ENCODE peak calls at places on chromosomes 5 and 9, in five cellular contexts. X, K, U, V and A are unnamed samples.

GRCh38 chr5:12214631-12215030 is 310.4 kb upstream of the CTNND2 start:
- DNase-seq in X (no peak), K (no peak), U (no peak), V (peak; percentile 34), A (no peak)

GRCh38 chr9:76810377-76810957 is 46.2 kb downstream of the PCA3 start:
- DNase-seq in X (peak; percentile 66), K (peak; percentile 44), U (no peak), V (peak; percentile 56), A (peak; percentile 52)

GRCh38 chr9:34623386-34624235 is 3.3 kb upstream of the DCTN3 start:
- DNase-seq in X (no peak), K (no peak), U (no peak), V (no peak), A (no peak)

GRCh38 chr9:35604578-35605335 is at the start of gene TESK1:
- DNase-seq in X (peak; percentile 67), K (peak; percentile 90), U (no peak), V (peak; percentile 74), A (peak; percentile 85)

GRCh38 chr5:120055858-120056257 is 408.2 kb upstream of the PRR16 start:
- DNase-seq in X (peak; percentile 62), K (no peak), U (no peak), V (no peak), A (no peak)

GRCh38 chr5:180139731-180140626 is 68.4 kb upstream of the RNF130 start:
- DNase-seq in X (no peak), K (no peak), U (no peak), V (no peak), A (no peak)

GRCh38 chr5:83844320-83845068 is 123.8 kb upstream of the HAPLN1 start:
- DNase-seq in X (peak; percentile 84), K (no peak), U (no peak), V (peak; percentile 76), A (no peak)

GRCh38 chr5:115460476-115460875 is 84.1 kb downstream of the FEM1C start:
- DNase-seq in X (peak; percentile 71), K (no peak), U (no peak), V (no peak), A (no peak)

GRCh38 chr5:115588640-115589039 is 13.6 kb downstream of the TICAM2 start:
- DNase-seq in X (no peak), K (no peak), U (no peak), V (no peak), A (no peak)

GRCh38 chr5:463952-464351 is 21.0 kb downstream of the EXOC3 start:
- DNase-seq in X (no peak), K (no peak), U (no peak), V (no peak), A (no peak)

GRCh38 chr5:37810311-37810710 is 29.5 kb downstream of the GDNF start:
- DNase-seq in X (no peak), K (no peak), U (no peak), V (no peak), A (no peak)
- H3K4me2 ChIP-seq in X (no peak overlapping the region), K (no peak overlapping the region), U (no peak overlapping the region), V (no peak overlapping the region), A (no peak overlapping the region)

DNA sequence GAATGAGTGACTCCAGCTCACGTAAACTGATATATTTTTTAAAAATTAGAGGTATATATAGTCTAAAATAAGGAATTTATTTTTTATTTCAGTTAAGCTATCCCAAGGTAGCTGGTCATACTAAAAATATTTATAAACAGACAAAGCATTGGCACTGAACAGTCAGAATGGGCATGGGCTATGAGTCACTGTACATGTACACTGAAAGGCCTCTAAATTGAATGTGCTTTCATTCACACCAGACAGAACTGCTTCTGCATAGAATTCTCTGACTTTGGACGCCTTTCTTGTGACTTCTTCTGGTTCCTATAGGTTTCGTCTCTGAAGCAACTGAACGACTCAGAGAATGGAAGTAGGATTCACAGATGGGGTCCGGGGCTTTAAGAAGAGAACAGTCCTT is 394.8 kb upstream of the MEF2C start:
- DNase-seq in X (peak; percentile 18), K (no peak), U (no peak), V (no peak), A (no peak)
- H2BK12ac ChIP-seq in X (no peak overlapping the region), K (no peak overlapping the region), U (no peak overlapping the region), V (no peak overlapping the region), A (no peak overlapping the region)

DNA sequence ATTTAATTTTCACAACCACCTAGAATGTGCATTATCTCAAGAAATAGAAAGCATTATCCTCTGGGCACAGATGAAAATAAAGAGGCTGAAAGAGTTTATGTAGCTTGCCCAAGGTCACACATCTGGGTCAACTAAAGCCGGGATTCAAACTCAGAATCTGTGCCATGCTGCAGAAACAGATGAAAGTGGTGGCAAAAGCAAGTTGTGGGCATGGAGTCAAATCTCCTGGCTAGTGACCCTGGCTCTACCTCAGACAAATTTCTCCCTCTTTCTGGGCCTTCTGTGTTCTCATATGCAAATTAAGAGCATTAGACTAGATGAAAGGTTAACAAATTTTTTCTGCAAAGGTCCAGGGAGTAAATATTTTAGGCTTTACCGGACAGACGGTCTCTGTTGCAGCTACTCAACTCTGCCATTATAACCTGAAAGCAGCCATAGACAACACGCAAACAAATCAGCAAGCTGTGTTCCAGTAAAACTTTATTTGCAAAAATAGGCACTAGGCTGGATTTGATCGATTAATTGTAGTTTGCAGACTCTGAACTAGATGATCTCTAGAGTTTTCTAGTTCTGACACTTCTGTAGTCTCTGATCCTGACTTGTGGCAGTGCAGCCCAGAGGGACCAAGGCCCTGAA is 6.0 kb upstream of the ADRA1B start:
- DNase-seq in X (no peak), K (no peak), U (no peak), V (no peak), A (no peak)
- H3K4me2 ChIP-seq in X (no peak overlapping the region), K (no peak overlapping the region), U (no peak overlapping the region), V (no peak overlapping the region), A (no peak overlapping the region)

GRCh38 chr5:138491669-138492551 is 26.6 kb downstream of the EGR1 start:
- DNase-seq in X (peak; percentile 92), K (peak; percentile 81), U (no peak), V (peak; percentile 79), A (peak; percentile 64)

GRCh38 chr5:138489705-138490104 is 24.4 kb downstream of the EGR1 start:
- DNase-seq in X (no peak), K (no peak), U (no peak), V (no peak), A (no peak)

GRCh38 chr5:138491284-138491648 is 26.0 kb downstream of the EGR1 start:
- DNase-seq in X (no peak), K (no peak), U (no peak), V (peak; percentile 50), A (no peak)

GRCh38 chr5:138490648-138491283 is 25.5 kb downstream of the EGR1 start:
- DNase-seq in X (no peak), K (no peak), U (no peak), V (peak; percentile 40), A (no peak)

GRCh38 chr5:138488481-138488945 is 23.2 kb downstream of the EGR1 start:
- DNase-seq in X (no peak), K (no peak), U (no peak), V (peak; percentile 54), A (no peak)
- H2BK12ac ChIP-seq in X (no peak overlapping the region), K (no peak overlapping the region), U (no peak overlapping the region), V (no peak overlapping the region), A (no peak overlapping the region)